ENCODE peak calls at places on chromosomes 13 and 19, in four cellular contexts. One of them, this sample, is unnamed.

GRCh38 chr13:80339841-80340642 is 884 bp downstream of the SPRY2 start:
- DNase-seq in HepG2: peak; percentile 18
- DNase-seq in H1: no peak
- DNase-seq in GM12878: no peak
- DNase-seq in this sample: no peak

GRCh38 chr19:46192990-46193650 is 36.4 kb upstream of the IGFL1 start:
- DNase-seq in HepG2: peak; percentile 87
- DNase-seq in H1: no peak
- DNase-seq in GM12878: no peak
- DNase-seq in this sample: no peak

GRCh38 chr19:40144151-40144550 is 47.1 kb upstream of the MAP3K10 start:
- DNase-seq in HepG2: no peak
- DNase-seq in H1: no peak
- DNase-seq in GM12878: no peak
- DNase-seq in this sample: no peak

GRCh38 chr19:47848871-47849473 is 10.1 kb upstream of the TPRX2 start:
- DNase-seq in HepG2: peak; percentile 15
- DNase-seq in H1: peak; percentile 62
- DNase-seq in GM12878: no peak
- DNase-seq in this sample: peak; percentile 57

GRCh38 chr19:7947939-7948338 is 4.5 kb upstream of the TIMM44 start:
- DNase-seq in HepG2: no peak
- DNase-seq in H1: no peak
- DNase-seq in GM12878: no peak
- DNase-seq in this sample: no peak

GRCh38 chr13:91203430-91203829 is 144.1 kb upstream of the MIR17HG start:
- DNase-seq in HepG2: peak; percentile 14
- DNase-seq in H1: no peak
- DNase-seq in GM12878: no peak
- DNase-seq in this sample: no peak

GRCh38 chr19:23795462-23795861 is 36.8 kb upstream of the ZNF681 start:
- DNase-seq in HepG2: no peak
- DNase-seq in H1: no peak
- DNase-seq in GM12878: no peak
- DNase-seq in this sample: no peak

GRCh38 chr13:41411536-41411935 is 45.8 kb upstream of the RGCC start:
- DNase-seq in HepG2: peak; percentile 62
- DNase-seq in H1: no peak
- DNase-seq in GM12878: no peak
- DNase-seq in this sample: peak; percentile 20

GRCh38 chr13:43664700-43665191 is 122.0 kb downstream of the ENOX1 start:
- DNase-seq in HepG2: no peak
- DNase-seq in H1: no peak
- DNase-seq in GM12878: no peak
- DNase-seq in this sample: no peak

GRCh38 chr13:21691500-21691899 is 20.6 kb downstream of the FGF9 start:
- DNase-seq in HepG2: no peak
- DNase-seq in H1: no peak
- DNase-seq in GM12878: no peak
- DNase-seq in this sample: no peak

GRCh38 chr13:22625691-22626090 is 555.1 kb upstream of the SGCG start:
- DNase-seq in HepG2: no peak
- DNase-seq in H1: no peak
- DNase-seq in GM12878: no peak
- DNase-seq in this sample: no peak

GRCh38 chr19:1122972-1123363 is 19.2 kb downstream of the GPX4 start:
- DNase-seq in HepG2: peak; percentile 29
- DNase-seq in H1: no peak
- DNase-seq in GM12878: no peak
- DNase-seq in this sample: peak; percentile 78

GRCh38 chr19:1445932-1446712 is 3.8 kb upstream of the APC2 start:
- DNase-seq in HepG2: no peak
- DNase-seq in H1: no peak
- DNase-seq in GM12878: no peak
- DNase-seq in this sample: no peak

GRCh38 chr13:32669030-32669646 is 82.9 kb downstream of the PDS5B start:
- DNase-seq in HepG2: peak; percentile 53
- DNase-seq in H1: no peak
- DNase-seq in GM12878: no peak
- DNase-seq in this sample: peak; percentile 18

GRCh38 chr19:17687857-17688784 is at the start of gene UNC13A:
- DNase-seq in HepG2: no peak
- DNase-seq in H1: no peak
- DNase-seq in GM12878: no peak
- DNase-seq in this sample: no peak

GRCh38 chr19:5762608-5763217 is 21.8 kb downstream of the PRR22 start:
- DNase-seq in HepG2: no peak
- DNase-seq in H1: no peak
- DNase-seq in GM12878: no peak
- DNase-seq in this sample: no peak

GRCh38 chr13:56986121-56986520 is 154.6 kb upstream of the PRR20A start:
- DNase-seq in HepG2: no peak
- DNase-seq in H1: no peak
- DNase-seq in GM12878: no peak
- DNase-seq in this sample: no peak

GRCh38 chr19:5803752-5804515 is 933 bp upstream of the NRTN start:
- DNase-seq in HepG2: peak; percentile 83
- DNase-seq in H1: peak; percentile 88
- DNase-seq in GM12878: peak; percentile 39
- DNase-seq in this sample: peak; percentile 95

GRCh38 chr19:48874309-48875135 is 2.3 kb downstream of the PPP1R15A start:
- DNase-seq in HepG2: no peak
- DNase-seq in H1: no peak
- DNase-seq in GM12878: no peak
- DNase-seq in this sample: no peak

GRCh38 chr19:45607071-45608029 is 5.3 kb upstream of the GPR4 start:
- DNase-seq in HepG2: peak; percentile 60
- DNase-seq in H1: peak; percentile 67
- DNase-seq in GM12878: no peak
- DNase-seq in this sample: peak; percentile 59

GRCh38 chr19:35045667-35046300 is 4.3 kb downstream of the HPN start:
- DNase-seq in HepG2: no peak
- DNase-seq in H1: no peak
- DNase-seq in GM12878: peak; percentile 16
- DNase-seq in this sample: no peak

GRCh38 chr19:39389621-39390414 is 1.1 kb downstream of the PAF1 start:
- DNase-seq in HepG2: no peak
- DNase-seq in H1: no peak
- DNase-seq in GM12878: no peak
- DNase-seq in this sample: no peak

GRCh38 chr13:114142640-114143490 is 10.4 kb upstream of the RASA3 start:
- DNase-seq in HepG2: no peak
- DNase-seq in H1: no peak
- DNase-seq in GM12878: no peak
- DNase-seq in this sample: no peak

GRCh38 chr13:21359855-21360254 is 99.2 kb downstream of the ZDHHC20 start:
- DNase-seq in HepG2: no peak
- DNase-seq in H1: no peak
- DNase-seq in GM12878: no peak
- DNase-seq in this sample: no peak

GRCh38 chr13:31699650-31700049 is 39.7 kb upstream of the RXFP2 start:
- DNase-seq in HepG2: no peak
- DNase-seq in H1: no peak
- DNase-seq in GM12878: no peak
- DNase-seq in this sample: peak; percentile 35

GRCh38 chr19:49339364-49340068 is 4.3 kb downstream of the CD37 start:
- DNase-seq in HepG2: no peak
- DNase-seq in H1: peak; percentile 92
- DNase-seq in GM12878: no peak
- DNase-seq in this sample: peak; percentile 76

GRCh38 chr13:73521291-73521626 is 462.5 kb downstream of the KLF5 start:
- DNase-seq in HepG2: no peak
- DNase-seq in H1: no peak
- DNase-seq in GM12878: no peak
- DNase-seq in this sample: no peak

GRCh38 chr19:42246143-42246868 is 3.9 kb upstream of the GSK3A start:
- DNase-seq in HepG2: no peak
- DNase-seq in H1: no peak
- DNase-seq in GM12878: no peak
- DNase-seq in this sample: no peak
- H3K9ac ChIP-seq in HepG2: no peak overlapping the region
- H3K9ac ChIP-seq in H1: no peak overlapping the region
- H3K9ac ChIP-seq in GM12878: no peak overlapping the region
- H3K9ac ChIP-seq in this sample: no peak overlapping the region

GRCh38 chr13:34246511-34246910 is 428.6 kb downstream of the RFC3 start:
- DNase-seq in HepG2: no peak
- DNase-seq in H1: no peak
- DNase-seq in GM12878: no peak
- DNase-seq in this sample: no peak

GRCh38 chr13:34250151-34250550 is 432.2 kb downstream of the RFC3 start:
- DNase-seq in HepG2: no peak
- DNase-seq in H1: no peak
- DNase-seq in GM12878: no peak
- DNase-seq in this sample: no peak

GRCh38 chr13:34249546-34249945 is 431.6 kb downstream of the RFC3 start:
- DNase-seq in HepG2: no peak
- DNase-seq in H1: no peak
- DNase-seq in GM12878: no peak
- DNase-seq in this sample: no peak

GRCh38 chr13:34243396-34243795 is 425.4 kb downstream of the RFC3 start:
- DNase-seq in HepG2: no peak
- DNase-seq in H1: no peak
- DNase-seq in GM12878: no peak
- DNase-seq in this sample: no peak

GRCh38 chr13:34247596-34247995 is 429.6 kb downstream of the RFC3 start:
- DNase-seq in HepG2: no peak
- DNase-seq in H1: no peak
- DNase-seq in GM12878: no peak
- DNase-seq in this sample: no peak
- TF ChIP-seq SUZ12 in HepG2: no peak
- TF ChIP-seq SUZ12 in H1: no peak
- TF ChIP-seq SUZ12 in GM12878: no peak
- TF ChIP-seq SUZ12 in this sample: no peak

DNA sequence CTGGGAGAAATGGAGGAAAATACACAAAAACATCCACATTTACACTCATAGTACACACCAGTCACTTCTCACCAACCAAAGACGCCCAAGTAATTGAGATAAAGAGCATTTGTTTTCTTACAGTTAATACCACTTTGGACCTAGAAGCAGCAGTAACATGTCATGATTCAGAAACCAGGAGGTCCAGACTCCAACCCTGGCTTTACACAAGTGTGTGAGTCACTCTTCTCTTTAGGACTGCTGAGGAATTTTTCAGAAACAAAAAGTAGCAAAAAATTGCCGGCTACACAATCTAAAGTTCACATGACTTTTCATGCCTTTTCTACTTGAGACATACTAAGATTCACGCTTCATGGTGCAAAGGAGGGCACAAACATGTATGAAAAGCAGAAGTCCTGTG is 42.1 kb downstream of the TUBGCP3 start:
- DNase-seq in HepG2: no peak
- DNase-seq in H1: no peak
- DNase-seq in GM12878: no peak
- DNase-seq in this sample: no peak
- TF ChIP-seq YY1 in HepG2: no peak
- TF ChIP-seq YY1 in H1: no peak
- TF ChIP-seq YY1 in GM12878: no peak
- TF ChIP-seq YY1 in this sample: no peak

GRCh38 chr13:98284677-98285076 is 107.6 kb upstream of the RNF113B start:
- DNase-seq in HepG2: no peak
- DNase-seq in H1: no peak
- DNase-seq in GM12878: no peak
- DNase-seq in this sample: no peak
- H3K9ac ChIP-seq in HepG2: no peak overlapping the region
- H3K9ac ChIP-seq in H1: no peak overlapping the region
- H3K9ac ChIP-seq in GM12878: no peak overlapping the region
- H3K9ac ChIP-seq in this sample: no peak overlapping the region

GRCh38 chr13:24183741-24184182 is 23.2 kb downstream of the SPATA13 start:
- DNase-seq in HepG2: peak; percentile 85
- DNase-seq in H1: no peak
- DNase-seq in GM12878: no peak
- DNase-seq in this sample: no peak
- TF ChIP-seq SUZ12 in HepG2: no peak
- TF ChIP-seq SUZ12 in H1: no peak
- TF ChIP-seq SUZ12 in GM12878: no peak
- TF ChIP-seq SUZ12 in this sample: no peak

DNA sequence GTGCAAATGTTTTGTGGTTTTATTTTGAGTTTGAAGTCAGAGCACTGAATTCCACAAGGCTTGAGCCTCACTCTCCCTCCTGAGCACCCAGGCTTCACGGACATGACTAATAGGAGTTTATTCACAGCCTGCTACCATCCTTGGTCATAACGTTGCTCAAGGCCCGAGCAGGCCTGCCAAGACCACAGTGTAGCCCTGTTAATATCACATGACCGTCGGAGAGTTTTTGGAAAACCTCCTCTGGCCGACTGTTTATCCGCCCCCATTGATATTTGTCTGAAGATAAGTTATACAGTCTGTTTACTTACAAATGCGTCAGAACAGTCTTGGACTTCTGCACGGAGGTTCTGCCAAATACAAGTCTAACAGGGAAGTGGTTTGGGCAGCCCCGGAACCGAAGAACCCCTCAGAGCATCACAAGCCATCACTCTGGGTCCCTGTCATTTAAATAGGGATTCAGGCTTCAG is 89.9 kb downstream of the COL4A2 start:
- DNase-seq in HepG2: no peak
- DNase-seq in H1: no peak
- DNase-seq in GM12878: no peak
- DNase-seq in this sample: no peak
- TF ChIP-seq YY1 in HepG2: no peak
- TF ChIP-seq YY1 in H1: no peak
- TF ChIP-seq YY1 in GM12878: no peak
- TF ChIP-seq YY1 in this sample: no peak

GRCh38 chr19:4369888-4370260 is 26.5 kb downstream of the MPND start:
- DNase-seq in HepG2: no peak
- DNase-seq in H1: no peak
- DNase-seq in GM12878: no peak
- DNase-seq in this sample: no peak
- H3K9ac ChIP-seq in HepG2: no peak overlapping the region
- H3K9ac ChIP-seq in H1: no peak overlapping the region
- H3K9ac ChIP-seq in GM12878: peak overlapping the region; percentile 84
- H3K9ac ChIP-seq in this sample: no peak overlapping the region

This sample was measured in NT2/D1.